ENCODE peak calls at places on chromosomes 4 and X, in seven cellular contexts. Z, G, V, J, S, W and T are unnamed samples.

GRCh38 chrX:85288992-85289723 is 45.4 kb downstream of the ZNF711 start:
- DNase-seq in Z (no peak), G (no peak), V (no peak), J (no peak), S (no peak), W (no peak), T (no peak)

GRCh38 chr4:94636004-94636403 is 121.8 kb upstream of the BMPR1B start:
- DNase-seq in Z (no peak), G (no peak), V (no peak), J (no peak), S (no peak), W (no peak), T (no peak)

GRCh38 chr4:64747919-64748715 is 338.9 kb upstream of the TECRL start:
- DNase-seq in Z (no peak), G (no peak), V (no peak), J (no peak), S (no peak), W (no peak), T (no peak)

GRCh38 chrX:108415146-108415545 is 23.1 kb downstream of the COL4A6 start:
- DNase-seq in Z (no peak), G (no peak), V (no peak), J (no peak), S (no peak), W (no peak), T (no peak)

GRCh38 chr4:114401483-114401882 is 197.1 kb upstream of the UGT8 start:
- DNase-seq in Z (no peak), G (no peak), V (no peak), J (no peak), S (no peak), W (no peak), T (no peak)

GRCh38 chr4:74338792-74339333 is 26.1 kb upstream of the EREG start:
- DNase-seq in Z (no peak), G (peak; percentile 67), V (no peak), J (no peak), S (no peak), W (no peak), T (no peak)

GRCh38 chrX:30637874-30638793 is 15.1 kb upstream of the GK start:
- DNase-seq in Z (no peak), G (no peak), V (no peak), J (no peak), S (no peak), W (no peak), T (no peak)

GRCh38 chr4:108502366-108502765 is 118.0 kb upstream of the RPL34 start:
- DNase-seq in Z (no peak), G (no peak), V (no peak), J (no peak), S (no peak), W (no peak), T (no peak)

GRCh38 chrX:13937370-13938052 is 92.2 kb downstream of the GEMIN8 start:
- DNase-seq in Z (peak; percentile 23), G (no peak), V (no peak), J (no peak), S (peak; percentile 19), W (no peak), T (no peak)

GRCh38 chrX:1401611-1402430 is 9.9 kb upstream of the SLC25A6 start:
- DNase-seq in Z (no peak), G (no peak), V (no peak), J (no peak), S (no peak), W (no peak), T (no peak)

GRCh38 chr4:185532795-185533324 is 2.4 kb downstream of the PDLIM3 start:
- DNase-seq in Z (no peak), G (no peak), V (no peak), J (no peak), S (no peak), W (no peak), T (no peak)

GRCh38 chr4:129282293-129282692 is 186.3 kb downstream of the C4orf33 start:
- DNase-seq in Z (no peak), G (no peak), V (no peak), J (no peak), S (no peak), W (no peak), T (no peak)

GRCh38 chr4:102735578-102735977 is 25.2 kb downstream of the MANBA start:
- DNase-seq in Z (no peak), G (no peak), V (no peak), J (no peak), S (no peak), W (no peak), T (no peak)

GRCh38 chr4:52172166-52172565 is 121.1 kb downstream of the SPATA18 start:
- DNase-seq in Z (no peak), G (no peak), V (no peak), J (no peak), S (no peak), W (no peak), T (peak; percentile 8)

GRCh38 chrX:123088930-123089329 is 95.1 kb upstream of the GRIA3 start:
- DNase-seq in Z (no peak), G (no peak), V (no peak), J (no peak), S (no peak), W (no peak), T (no peak)

GRCh38 chrX:28709421-28709820 is 122.2 kb downstream of the IL1RAPL1 start:
- DNase-seq in Z (no peak), G (no peak), V (no peak), J (no peak), S (peak; percentile 3), W (no peak), T (no peak)

GRCh38 chr4:48509543-48509942 is 19.5 kb downstream of the ZAR1 start:
- DNase-seq in Z (no peak), G (no peak), V (no peak), J (no peak), S (no peak), W (no peak), T (no peak)

GRCh38 chr4:79574741-79575451 is 166.9 kb upstream of the GK2 start:
- DNase-seq in Z (no peak), G (no peak), V (no peak), J (no peak), S (no peak), W (no peak), T (no peak)

GRCh38 chrX:147917700-147918694 is 6.3 kb downstream of the FMR1 start:
- DNase-seq in Z (no peak), G (no peak), V (peak; percentile 44), J (no peak), S (no peak), W (no peak), T (no peak)

GRCh38 chrX:40418413-40419195 is 162.2 kb upstream of the ATP6AP2 start:
- DNase-seq in Z (no peak), G (no peak), V (peak; percentile 27), J (no peak), S (no peak), W (no peak), T (no peak)

GRCh38 chrX:73851014-73852009 is 288.3 kb downstream of the CHIC1 start:
- DNase-seq in Z (no peak), G (no peak), V (peak; percentile 84), J (no peak), S (no peak), W (no peak), T (no peak)

GRCh38 chr4:33493231-33493630 is 2751.1 kb downstream of the ARAP2 start:
- DNase-seq in Z (no peak), G (no peak), V (no peak), J (no peak), S (no peak), W (no peak), T (no peak)

GRCh38 chrX:63784902-63785692 is at the start of gene ARHGEF9:
- DNase-seq in Z (peak; percentile 36), G (no peak), V (peak; percentile 3), J (peak; percentile 69), S (peak; percentile 21), W (peak; percentile 37), T (peak; percentile 70)

GRCh38 chr4:66000500-66001117 is 330.3 kb upstream of the EPHA5 start:
- DNase-seq in Z (no peak), G (no peak), V (no peak), J (no peak), S (no peak), W (no peak), T (no peak)

GRCh38 chr4:150321113-150321512 is 242.9 kb downstream of the DCLK2 start:
- DNase-seq in Z (no peak), G (no peak), V (no peak), J (no peak), S (no peak), W (no peak), T (no peak)